ENCODE peak calls at places on chromosomes 4 and X, in eight cellular contexts. I is tibial artery; T is left lung; Y is HCT116; O is gastrocnemius medialis; C is CD8-positive, alpha-beta T cell; S is suprapubic skin; W is brain microvascular endothelial cell. Q is an unnamed sample.

GRCh38 chrX:64204701-64205440 is 637 bp downstream of the AMER1 start:
- DNase-seq in S (no peak), Y (no peak), C (peak; percentile 13), I (peak; percentile 21), O (peak; percentile 26), W (no peak), T (peak; percentile 46), Q (peak; percentile 45)

GRCh38 chr4:38177035-38177791 is 217.0 kb downstream of the PTTG2 start:
- DNase-seq in C (peak; percentile 66), S (no peak), I (peak; percentile 40), Y (no peak), W (peak; percentile 53), T (peak; percentile 46), O (no peak), Q (no peak)

GRCh38 chr4:52925531-52925968 is 63.4 kb downstream of the RASL11B start:
- DNase-seq in I (no peak), W (no peak), S (no peak), T (no peak), Y (no peak), O (no peak), C (no peak), Q (peak; percentile 19)

GRCh38 chr4:113955411-113955810 is 24.0 kb downstream of the ARSJ start:
- DNase-seq in T (no peak), W (no peak), S (no peak), I (no peak), O (no peak), C (no peak), Y (no peak), Q (no peak)

GRCh38 chr4:86916392-86916791 is 18.4 kb upstream of the AFF1 start:
- DNase-seq in C (no peak), W (no peak), O (no peak), S (no peak), I (no peak), Y (no peak), T (no peak), Q (no peak)

GRCh38 chr4:3207531-3208037 is 41.4 kb upstream of the MSANTD1 start:
- DNase-seq in S (peak; percentile 21), I (no peak), Y (no peak), W (no peak), C (no peak), O (peak; percentile 3), T (no peak), Q (no peak)

GRCh38 chr4:101989551-101989950 is 199.0 kb downstream of the BANK1 start:
- DNase-seq in O (no peak), I (no peak), T (no peak), Y (no peak), C (no peak), S (no peak), W (no peak), Q (no peak)

GRCh38 chr4:152806492-152807125 is 26.9 kb downstream of the ARFIP1 start:
- DNase-seq in C (no peak), I (no peak), Y (no peak), W (no peak), S (no peak), O (no peak), T (no peak), Q (no peak)

GRCh38 chr4:20618010-20618409 is 82.2 kb upstream of the PACRGL start:
- DNase-seq in T (peak; percentile 63), I (peak; percentile 54), C (no peak), W (no peak), S (no peak), Y (no peak), O (peak; percentile 43), Q (no peak)

GRCh38 chr4:155407480-155407879 is 30.7 kb upstream of the MAP9 start:
- DNase-seq in O (no peak), S (no peak), W (no peak), C (no peak), Y (no peak), T (no peak), I (no peak), Q (no peak)

GRCh38 chr4:109554971-109555370 is 5.1 kb upstream of the MCUB start:
- DNase-seq in O (no peak), T (no peak), C (no peak), Y (no peak), S (no peak), W (no peak), I (no peak), Q (no peak)

GRCh38 chr4:125639182-125639621 is 324.4 kb downstream of the FAT4 start:
- DNase-seq in S (no peak), Y (no peak), O (no peak), W (no peak), I (no peak), C (no peak), T (no peak), Q (no peak)

GRCh38 chr4:86870442-86871069 is 21.4 kb upstream of the SLC10A6 start:
- DNase-seq in I (no peak), S (no peak), O (no peak), C (no peak), T (no peak), Y (no peak), W (no peak), Q (no peak)

GRCh38 chr4:15651682-15652081 is 3.5 kb downstream of the FBXL5 start:
- DNase-seq in T (no peak), I (no peak), Y (no peak), C (no peak), W (no peak), O (no peak), S (no peak), Q (no peak)

GRCh38 chr4:15649914-15650545 is 5.1 kb downstream of the FBXL5 start:
- DNase-seq in S (no peak), T (no peak), I (peak; percentile 43), Y (peak; percentile 45), C (peak; percentile 62), W (peak; percentile 52), O (peak; percentile 55), Q (peak; percentile 57)

GRCh38 chr4:15653430-15653829 is 1.7 kb downstream of the FBXL5 start:
- DNase-seq in I (no peak), O (no peak), W (no peak), Y (no peak), S (no peak), T (no peak), C (no peak), Q (no peak)

GRCh38 chr4:15653864-15654391 is 1.2 kb downstream of the FBXL5 start:
- DNase-seq in S (no peak), C (no peak), W (peak; percentile 60), T (no peak), O (no peak), I (no peak), Y (no peak), Q (peak; percentile 32)

GRCh38 chr4:15652191-15652590 is 3.0 kb downstream of the FBXL5 start:
- DNase-seq in I (no peak), T (no peak), C (no peak), W (no peak), S (no peak), Y (no peak), O (no peak), Q (no peak)
- H3K4me3 ChIP-seq in I (peak overlapping the region; percentile 90), T (peak overlapping the region; percentile 79), C (no peak overlapping the region), W (no peak overlapping the region), S (no peak overlapping the region), Y (no peak overlapping the region), O (no peak overlapping the region), Q (no peak overlapping the region)

DNA sequence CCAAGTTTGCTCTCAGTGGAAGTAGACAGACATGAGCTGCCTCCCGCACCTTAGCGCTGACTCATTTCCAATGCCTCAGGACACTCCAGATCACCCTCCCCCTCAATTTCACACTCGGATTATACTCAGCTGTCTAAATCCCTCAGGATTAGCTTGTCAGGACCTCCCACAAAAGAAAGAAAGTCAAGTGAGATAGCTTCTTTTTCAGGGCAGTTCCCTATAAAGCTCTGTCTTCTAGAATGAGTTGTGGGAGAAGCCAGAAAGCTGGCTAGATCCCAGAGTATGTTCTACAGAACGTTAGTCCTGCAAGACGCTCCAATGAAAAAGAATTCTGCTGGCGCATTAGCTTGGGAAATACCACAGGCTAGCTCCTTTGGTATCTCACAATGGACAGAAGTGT is 51.2 kb upstream of the MTNR1A start:
- DNase-seq in T (no peak), W (peak; percentile 60), O (no peak), S (no peak), Y (no peak), I (no peak), C (no peak), Q (no peak)
- H3K36me3 ChIP-seq in T (peaks cover 58% of the 10 kb centered on the region), W (peaks cover 70% of the 10 kb centered on the region), O (no peaks in the 10 kb centered on the region), S (peaks cover 81% of the 10 kb centered on the region), Y (peaks cover 89% of the 10 kb centered on the region), I (peaks cover 87% of the 10 kb centered on the region), C (no peaks in the 10 kb centered on the region), Q (no peaks in the 10 kb centered on the region)

GRCh38 chr4:137075586-137075985 is 456.7 kb downstream of the PCDH18 start:
- DNase-seq in C (no peak), Y (no peak), I (no peak), T (no peak), S (no peak), W (no peak), O (no peak), Q (no peak)

GRCh38 chr4:137065306-137065705 is 467.0 kb downstream of the PCDH18 start:
- DNase-seq in W (peak; percentile 57), C (no peak), I (no peak), S (no peak), Y (no peak), O (no peak), T (no peak), Q (no peak)

GRCh38 chr4:137069473-137069872 is 462.8 kb downstream of the PCDH18 start:
- DNase-seq in O (no peak), I (no peak), C (no peak), W (no peak), S (no peak), T (no peak), Y (no peak), Q (no peak)

GRCh38 chr4:137070614-137071013 is 461.7 kb downstream of the PCDH18 start:
- DNase-seq in O (no peak), I (no peak), W (no peak), Y (no peak), C (no peak), S (no peak), T (no peak), Q (no peak)
- TF ChIP-seq CTCF in O (no peak), I (no peak), W (no peak), Y (no peak), C (no peak), S (no peak), T (no peak), Q (peak; percentile 16)

GRCh38 chr4:74134500-74134852 is 23.4 kb upstream of the MTHFD2L start:
- DNase-seq in O (no peak), Y (no peak), W (no peak), C (no peak), I (no peak), T (no peak), S (no peak), Q (no peak)

DNA sequence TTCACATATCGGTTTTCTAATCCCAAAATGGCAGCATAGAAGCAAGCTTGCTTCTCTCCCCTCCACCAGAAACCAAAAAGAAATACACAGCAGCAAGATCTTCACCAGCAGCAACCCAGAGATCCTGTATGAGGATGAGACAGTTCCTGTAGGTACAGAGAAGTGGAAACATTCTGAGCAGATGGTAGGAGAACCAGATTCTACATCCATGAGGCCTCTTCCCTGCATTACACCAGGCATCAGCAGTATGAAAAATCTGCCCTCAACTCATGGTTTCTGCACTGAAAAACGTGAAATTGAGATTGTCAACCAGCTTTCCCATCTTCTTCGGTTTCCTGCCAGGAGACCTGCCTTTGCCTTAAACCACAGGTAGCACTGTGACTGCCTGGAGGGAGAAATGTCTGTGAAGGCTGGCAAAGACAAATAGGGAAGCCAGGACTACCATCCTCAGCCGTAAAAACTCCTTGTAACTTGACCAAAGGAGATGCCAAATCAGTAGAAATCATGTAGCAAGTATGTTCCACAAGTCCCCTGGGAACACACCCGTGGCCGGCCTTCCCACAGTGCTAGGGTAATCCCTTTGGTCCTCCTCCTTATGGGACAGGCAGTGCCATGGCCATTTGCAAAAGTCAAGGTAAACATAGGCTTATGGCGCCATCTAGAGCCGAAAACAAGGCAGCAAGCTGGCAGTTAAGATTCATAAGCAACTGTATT is 24.0 kb upstream of the MTHFD2L start:
- DNase-seq in S (peak; percentile 84), W (peak; percentile 95), O (peak; percentile 48), C (peak; percentile 16), T (peak; percentile 61), I (peak; percentile 84), Y (peak; percentile 86), Q (peak; percentile 69)
- H3K4me3 ChIP-seq in S (no peak overlapping the region), W (no peak overlapping the region), O (no peak overlapping the region), C (no peak overlapping the region), T (no peak overlapping the region), I (no peak overlapping the region), Y (no peak overlapping the region), Q (no peak overlapping the region)